ENCODE peak calls at places on chromosomes 5 and 9, in nine cellular contexts. One of them, this sample, is unnamed. For H3K36me3 and H3K9me3, the result is how much of the 10 kb centered on the place peaks cover.

GRCh38 chr9:93960971-93961841 is 6.1 kb upstream of the BARX1 start:
- DNase-seq in adrenal gland: no peak
- DNase-seq in stomach: no peak
- DNase-seq in upper lobe of right lung: peak
- DNase-seq in Peyer's patch: no peak
- DNase-seq in SK-N-SH: no peak
- DNase-seq in tibial artery: no peak
- DNase-seq in uterus: no peak
- DNase-seq in small intestine: no peak
- DNase-seq in this sample: no peak

GRCh38 chr5:93593476-93594060 is 10.5 kb downstream of the NR2F1 start:
- DNase-seq in adrenal gland: no peak
- DNase-seq in stomach: no peak
- DNase-seq in upper lobe of right lung: no peak
- DNase-seq in Peyer's patch: no peak
- DNase-seq in SK-N-SH: no peak
- DNase-seq in tibial artery: no peak
- DNase-seq in uterus: no peak
- DNase-seq in small intestine: no peak
- DNase-seq in this sample: no peak

GRCh38 chr5:77850536-77851228 is 74.5 kb upstream of the TBCA start:
- DNase-seq in adrenal gland: peak
- DNase-seq in stomach: no peak
- DNase-seq in upper lobe of right lung: no peak
- DNase-seq in Peyer's patch: no peak
- DNase-seq in SK-N-SH: no peak
- DNase-seq in tibial artery: no peak
- DNase-seq in uterus: no peak
- DNase-seq in small intestine: no peak
- DNase-seq in this sample: no peak

GRCh38 chr9:76257224-76257794 is 136.9 kb downstream of the RFK start:
- DNase-seq in adrenal gland: no peak
- DNase-seq in stomach: no peak
- DNase-seq in upper lobe of right lung: no peak
- DNase-seq in Peyer's patch: no peak
- DNase-seq in SK-N-SH: no peak
- DNase-seq in tibial artery: no peak
- DNase-seq in uterus: peak
- DNase-seq in small intestine: no peak
- DNase-seq in this sample: no peak

GRCh38 chr9:26271495-26272122 is 593.4 kb upstream of the TUSC1 start:
- DNase-seq in adrenal gland: no peak
- DNase-seq in stomach: no peak
- DNase-seq in upper lobe of right lung: no peak
- DNase-seq in Peyer's patch: no peak
- DNase-seq in SK-N-SH: no peak
- DNase-seq in tibial artery: no peak
- DNase-seq in uterus: no peak
- DNase-seq in small intestine: no peak
- DNase-seq in this sample: no peak

GRCh38 chr5:149636861-149637246 is 55.6 kb downstream of the ARHGEF37 start:
- DNase-seq in adrenal gland: peak
- DNase-seq in stomach: no peak
- DNase-seq in upper lobe of right lung: no peak
- DNase-seq in Peyer's patch: peak
- DNase-seq in SK-N-SH: peak
- DNase-seq in tibial artery: peak
- DNase-seq in uterus: no peak
- DNase-seq in small intestine: peak
- DNase-seq in this sample: peak

GRCh38 chr9:99000480-99001395 is 57.0 kb downstream of the COL15A1 start:
- DNase-seq in adrenal gland: no peak
- DNase-seq in stomach: peak
- DNase-seq in upper lobe of right lung: no peak
- DNase-seq in Peyer's patch: peak
- DNase-seq in SK-N-SH: peak
- DNase-seq in tibial artery: no peak
- DNase-seq in uterus: no peak
- DNase-seq in small intestine: peak
- DNase-seq in this sample: peak

GRCh38 chr5:150022163-150022540 is 21.6 kb downstream of the HMGXB3 start:
- DNase-seq in adrenal gland: peak
- DNase-seq in stomach: no peak
- DNase-seq in upper lobe of right lung: no peak
- DNase-seq in Peyer's patch: no peak
- DNase-seq in SK-N-SH: no peak
- DNase-seq in tibial artery: no peak
- DNase-seq in uterus: no peak
- DNase-seq in small intestine: no peak
- DNase-seq in this sample: no peak

GRCh38 chr5:33793836-33794549 is 97.8 kb downstream of the ADAMTS12 start:
- DNase-seq in adrenal gland: no peak
- DNase-seq in stomach: no peak
- DNase-seq in upper lobe of right lung: no peak
- DNase-seq in Peyer's patch: no peak
- DNase-seq in SK-N-SH: no peak
- DNase-seq in tibial artery: no peak
- DNase-seq in uterus: no peak
- DNase-seq in small intestine: no peak
- DNase-seq in this sample: no peak

GRCh38 chr9:136095028-136095494 is at the start of gene NACC2:
- DNase-seq in adrenal gland: peak
- DNase-seq in stomach: peak
- DNase-seq in upper lobe of right lung: peak
- DNase-seq in Peyer's patch: peak
- DNase-seq in SK-N-SH: peak
- DNase-seq in tibial artery: peak
- DNase-seq in uterus: peak
- DNase-seq in small intestine: peak
- DNase-seq in this sample: peak
- H3K27ac ChIP-seq in adrenal gland: peak
- H3K27ac ChIP-seq in stomach: peak
- H3K27ac ChIP-seq in upper lobe of right lung: peak
- H3K27ac ChIP-seq in Peyer's patch: peak
- H3K27ac ChIP-seq in SK-N-SH: peak
- H3K27ac ChIP-seq in tibial artery: peak
- H3K27ac ChIP-seq in uterus: peak
- H3K27ac ChIP-seq in small intestine: peak
- H3K27ac ChIP-seq in this sample: peak

GRCh38 chr9:137037483-137037882 is 5.6 kb upstream of the FUT7 start:
- DNase-seq in adrenal gland: no peak
- DNase-seq in stomach: no peak
- DNase-seq in upper lobe of right lung: no peak
- DNase-seq in Peyer's patch: no peak
- DNase-seq in SK-N-SH: no peak
- DNase-seq in tibial artery: no peak
- DNase-seq in uterus: no peak
- DNase-seq in small intestine: no peak
- DNase-seq in this sample: no peak

GRCh38 chr9:137035507-137035834 is 3.6 kb upstream of the FUT7 start:
- DNase-seq in adrenal gland: no peak
- DNase-seq in stomach: no peak
- DNase-seq in upper lobe of right lung: no peak
- DNase-seq in Peyer's patch: no peak
- DNase-seq in SK-N-SH: no peak
- DNase-seq in tibial artery: no peak
- DNase-seq in uterus: no peak
- DNase-seq in small intestine: no peak
- DNase-seq in this sample: no peak

GRCh38 chr9:137035937-137036336 is 4.0 kb upstream of the FUT7 start:
- DNase-seq in adrenal gland: no peak
- DNase-seq in stomach: no peak
- DNase-seq in upper lobe of right lung: no peak
- DNase-seq in Peyer's patch: no peak
- DNase-seq in SK-N-SH: no peak
- DNase-seq in tibial artery: no peak
- DNase-seq in uterus: no peak
- DNase-seq in small intestine: no peak
- DNase-seq in this sample: no peak

GRCh38 chr9:137038916-137039315 is 7.0 kb upstream of the FUT7 start:
- DNase-seq in adrenal gland: no peak
- DNase-seq in stomach: no peak
- DNase-seq in upper lobe of right lung: no peak
- DNase-seq in Peyer's patch: no peak
- DNase-seq in SK-N-SH: no peak
- DNase-seq in tibial artery: no peak
- DNase-seq in uterus: no peak
- DNase-seq in small intestine: no peak
- DNase-seq in this sample: no peak

DNA sequence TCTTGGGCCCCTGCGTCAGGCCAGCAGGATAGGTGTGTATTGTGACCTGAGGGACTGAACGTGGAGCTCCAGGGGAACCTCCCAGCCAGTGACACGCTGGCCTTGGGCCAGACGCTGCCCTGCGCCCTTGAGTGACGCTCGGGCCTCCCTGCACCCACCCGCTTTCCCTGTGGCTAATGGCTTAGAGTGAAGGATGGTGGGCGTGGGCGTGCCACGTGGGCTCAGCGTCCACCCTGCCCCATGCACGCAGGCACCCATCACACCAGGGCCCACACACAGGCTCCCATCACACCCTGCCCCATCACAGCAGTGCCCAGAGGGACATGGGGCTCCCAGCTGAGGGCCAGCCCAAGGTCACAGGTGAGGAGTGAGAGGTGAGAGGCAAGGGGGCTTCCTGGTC is 5.1 kb upstream of the FUT7 start:
- DNase-seq in adrenal gland: no peak
- DNase-seq in stomach: no peak
- DNase-seq in upper lobe of right lung: no peak
- DNase-seq in Peyer's patch: no peak
- DNase-seq in SK-N-SH: no peak
- DNase-seq in tibial artery: no peak
- DNase-seq in uterus: no peak
- DNase-seq in small intestine: no peak
- DNase-seq in this sample: no peak
- H3K36me3 ChIP-seq in adrenal gland: under half
- H3K36me3 ChIP-seq in stomach: under half
- H3K36me3 ChIP-seq in upper lobe of right lung: under half
- H3K36me3 ChIP-seq in Peyer's patch: under half
- H3K36me3 ChIP-seq in SK-N-SH: under half
- H3K36me3 ChIP-seq in tibial artery: under half
- H3K36me3 ChIP-seq in uterus: under half
- H3K36me3 ChIP-seq in small intestine: under half
- H3K36me3 ChIP-seq in this sample: under half

GRCh38 chr9:5652810-5653209 is 23.9 kb downstream of the RIC1 start:
- DNase-seq in adrenal gland: no peak
- DNase-seq in stomach: no peak
- DNase-seq in upper lobe of right lung: no peak
- DNase-seq in Peyer's patch: no peak
- DNase-seq in SK-N-SH: no peak
- DNase-seq in tibial artery: no peak
- DNase-seq in uterus: no peak
- DNase-seq in small intestine: no peak
- DNase-seq in this sample: no peak
- H3K9me3 ChIP-seq in adrenal gland: under half
- H3K9me3 ChIP-seq in stomach: under half
- H3K9me3 ChIP-seq in upper lobe of right lung: under half
- H3K9me3 ChIP-seq in Peyer's patch: under half
- H3K9me3 ChIP-seq in SK-N-SH: under half
- H3K9me3 ChIP-seq in tibial artery: under half
- H3K9me3 ChIP-seq in uterus: under half
- H3K9me3 ChIP-seq in small intestine: under half
- H3K9me3 ChIP-seq in this sample: under half

DNA sequence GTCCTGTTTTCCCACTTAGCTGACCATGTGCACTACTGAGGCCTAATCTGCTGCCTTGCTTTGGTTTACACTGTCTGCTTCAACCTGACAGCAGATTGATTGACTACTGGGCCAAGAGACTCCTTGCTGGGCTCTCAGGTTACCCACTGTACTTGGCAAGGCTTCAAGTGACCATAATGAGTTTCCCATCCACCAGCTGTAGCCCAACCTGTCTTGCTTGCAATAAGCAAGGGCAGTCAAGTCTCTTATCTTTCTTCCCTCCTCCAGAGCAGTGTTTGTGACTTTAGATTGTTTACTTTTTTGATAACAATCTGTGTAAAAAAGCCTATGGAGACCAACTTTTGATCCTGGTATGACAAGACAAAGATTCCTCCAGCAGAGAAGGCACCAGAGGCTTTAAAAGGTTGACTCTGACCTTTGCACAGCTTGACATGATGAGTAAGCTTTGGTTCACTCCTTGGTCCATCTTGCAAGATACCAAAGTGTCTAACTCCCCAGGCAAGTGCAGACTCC is 912.3 kb upstream of the SEMA6A start:
- DNase-seq in adrenal gland: no peak
- DNase-seq in stomach: no peak
- DNase-seq in upper lobe of right lung: no peak
- DNase-seq in Peyer's patch: peak
- DNase-seq in SK-N-SH: no peak
- DNase-seq in tibial artery: no peak
- DNase-seq in uterus: no peak
- DNase-seq in small intestine: no peak
- DNase-seq in this sample: no peak
- H3K27ac ChIP-seq in adrenal gland: no peak
- H3K27ac ChIP-seq in stomach: no peak
- H3K27ac ChIP-seq in upper lobe of right lung: no peak
- H3K27ac ChIP-seq in Peyer's patch: no peak
- H3K27ac ChIP-seq in SK-N-SH: no peak
- H3K27ac ChIP-seq in tibial artery: no peak
- H3K27ac ChIP-seq in uterus: no peak
- H3K27ac ChIP-seq in small intestine: no peak
- H3K27ac ChIP-seq in this sample: no peak

This sample was measured in WERI-Rb-1.